ENCODE peak calls at places on chromosomes 13 and 19, in eight cellular contexts. One of them, this sample, is unnamed.

GRCh38 chr19:47573076-47574026 is at the start of gene ZNF541:
- DNase-seq in NCI-H187 treated with DMSO at 0.1 percent for 48 hours: no peak
- DNase-seq in T-cell: peak; percentile 80
- DNase-seq in GM10248: peak; percentile 45
- DNase-seq in ascending aorta: peak; percentile 82
- DNase-seq in activated naive CD8-positive, alpha-beta T cell treated with anti-CD3 and anti-CD28 coated beads, Interleukin-2, amount 50 U/mL, for 24 hours: peak; percentile 70
- DNase-seq in brain pericyte: no peak
- DNase-seq in NB4: no peak
- DNase-seq in this sample: no peak

GRCh38 chr13:31394491-31394890 is 194.7 kb downstream of the B3GLCT start:
- DNase-seq in NCI-H187 treated with DMSO at 0.1 percent for 48 hours: no peak
- DNase-seq in T-cell: no peak
- DNase-seq in GM10248: no peak
- DNase-seq in ascending aorta: no peak
- DNase-seq in activated naive CD8-positive, alpha-beta T cell treated with anti-CD3 and anti-CD28 coated beads, Interleukin-2, amount 50 U/mL, for 24 hours: no peak
- DNase-seq in brain pericyte: no peak
- DNase-seq in NB4: no peak
- DNase-seq in this sample: no peak

GRCh38 chr13:40445557-40445990 is 220.9 kb downstream of the FOXO1 start:
- DNase-seq in NCI-H187 treated with DMSO at 0.1 percent for 48 hours: no peak
- DNase-seq in T-cell: no peak
- DNase-seq in GM10248: peak; percentile 91
- DNase-seq in ascending aorta: no peak
- DNase-seq in activated naive CD8-positive, alpha-beta T cell treated with anti-CD3 and anti-CD28 coated beads, Interleukin-2, amount 50 U/mL, for 24 hours: peak; percentile 43
- DNase-seq in brain pericyte: no peak
- DNase-seq in NB4: peak; percentile 85
- DNase-seq in this sample: peak; percentile 96

GRCh38 chr13:43935878-43936277 is 56.2 kb downstream of the LACC1 start:
- DNase-seq in NCI-H187 treated with DMSO at 0.1 percent for 48 hours: no peak
- DNase-seq in T-cell: no peak
- DNase-seq in GM10248: no peak
- DNase-seq in ascending aorta: no peak
- DNase-seq in activated naive CD8-positive, alpha-beta T cell treated with anti-CD3 and anti-CD28 coated beads, Interleukin-2, amount 50 U/mL, for 24 hours: no peak
- DNase-seq in brain pericyte: no peak
- DNase-seq in NB4: no peak
- DNase-seq in this sample: no peak

GRCh38 chr19:16249826-16250434 is 52.2 kb downstream of the AP1M1 start:
- DNase-seq in NCI-H187 treated with DMSO at 0.1 percent for 48 hours: no peak
- DNase-seq in T-cell: no peak
- DNase-seq in GM10248: no peak
- DNase-seq in ascending aorta: no peak
- DNase-seq in activated naive CD8-positive, alpha-beta T cell treated with anti-CD3 and anti-CD28 coated beads, Interleukin-2, amount 50 U/mL, for 24 hours: no peak
- DNase-seq in brain pericyte: no peak
- DNase-seq in NB4: no peak
- DNase-seq in this sample: no peak

GRCh38 chr19:50333737-50334617 is 4.8 kb upstream of the KCNC3 start:
- DNase-seq in NCI-H187 treated with DMSO at 0.1 percent for 48 hours: no peak
- DNase-seq in T-cell: peak; percentile 46
- DNase-seq in GM10248: peak; percentile 91
- DNase-seq in ascending aorta: peak; percentile 80
- DNase-seq in activated naive CD8-positive, alpha-beta T cell treated with anti-CD3 and anti-CD28 coated beads, Interleukin-2, amount 50 U/mL, for 24 hours: peak; percentile 87
- DNase-seq in brain pericyte: no peak
- DNase-seq in NB4: no peak
- DNase-seq in this sample: no peak

GRCh38 chr19:42030605-42031004 is 36.6 kb upstream of the ATP1A3 start:
- DNase-seq in NCI-H187 treated with DMSO at 0.1 percent for 48 hours: no peak
- DNase-seq in T-cell: no peak
- DNase-seq in GM10248: no peak
- DNase-seq in ascending aorta: no peak
- DNase-seq in activated naive CD8-positive, alpha-beta T cell treated with anti-CD3 and anti-CD28 coated beads, Interleukin-2, amount 50 U/mL, for 24 hours: no peak
- DNase-seq in brain pericyte: no peak
- DNase-seq in NB4: no peak
- DNase-seq in this sample: no peak

GRCh38 chr19:35224681-35225604 is 3.6 kb downstream of the FAM187B start:
- DNase-seq in NCI-H187 treated with DMSO at 0.1 percent for 48 hours: no peak
- DNase-seq in T-cell: no peak
- DNase-seq in GM10248: peak; percentile 16
- DNase-seq in ascending aorta: no peak
- DNase-seq in activated naive CD8-positive, alpha-beta T cell treated with anti-CD3 and anti-CD28 coated beads, Interleukin-2, amount 50 U/mL, for 24 hours: no peak
- DNase-seq in brain pericyte: no peak
- DNase-seq in NB4: no peak
- DNase-seq in this sample: no peak

GRCh38 chr19:47247308-47247990 is 8.9 kb upstream of the CCDC9 start:
- DNase-seq in NCI-H187 treated with DMSO at 0.1 percent for 48 hours: no peak
- DNase-seq in T-cell: peak; percentile 50
- DNase-seq in GM10248: peak; percentile 66
- DNase-seq in ascending aorta: peak; percentile 90
- DNase-seq in activated naive CD8-positive, alpha-beta T cell treated with anti-CD3 and anti-CD28 coated beads, Interleukin-2, amount 50 U/mL, for 24 hours: peak; percentile 85
- DNase-seq in brain pericyte: no peak
- DNase-seq in NB4: peak; percentile 96
- DNase-seq in this sample: no peak

GRCh38 chr13:20703785-20704458 is 423 bp downstream of the IL17D start:
- DNase-seq in NCI-H187 treated with DMSO at 0.1 percent for 48 hours: no peak
- DNase-seq in T-cell: peak; percentile 69
- DNase-seq in GM10248: peak; percentile 90
- DNase-seq in ascending aorta: peak; percentile 84
- DNase-seq in activated naive CD8-positive, alpha-beta T cell treated with anti-CD3 and anti-CD28 coated beads, Interleukin-2, amount 50 U/mL, for 24 hours: peak; percentile 76
- DNase-seq in brain pericyte: no peak
- DNase-seq in NB4: peak; percentile 87
- DNase-seq in this sample: no peak

GRCh38 chr13:112729408-112729807 is 39.6 kb downstream of the ATP11A start:
- DNase-seq in NCI-H187 treated with DMSO at 0.1 percent for 48 hours: no peak
- DNase-seq in T-cell: no peak
- DNase-seq in GM10248: no peak
- DNase-seq in ascending aorta: no peak
- DNase-seq in activated naive CD8-positive, alpha-beta T cell treated with anti-CD3 and anti-CD28 coated beads, Interleukin-2, amount 50 U/mL, for 24 hours: no peak
- DNase-seq in brain pericyte: no peak
- DNase-seq in NB4: no peak
- DNase-seq in this sample: no peak

GRCh38 chr13:24742986-24743385 is 21.0 kb upstream of the RNF17 start:
- DNase-seq in NCI-H187 treated with DMSO at 0.1 percent for 48 hours: no peak
- DNase-seq in T-cell: no peak
- DNase-seq in GM10248: no peak
- DNase-seq in ascending aorta: no peak
- DNase-seq in activated naive CD8-positive, alpha-beta T cell treated with anti-CD3 and anti-CD28 coated beads, Interleukin-2, amount 50 U/mL, for 24 hours: no peak
- DNase-seq in brain pericyte: no peak
- DNase-seq in NB4: no peak
- DNase-seq in this sample: no peak

GRCh38 chr13:31797154-31797775 is 57.9 kb downstream of the RXFP2 start:
- DNase-seq in NCI-H187 treated with DMSO at 0.1 percent for 48 hours: no peak
- DNase-seq in T-cell: no peak
- DNase-seq in GM10248: no peak
- DNase-seq in ascending aorta: no peak
- DNase-seq in activated naive CD8-positive, alpha-beta T cell treated with anti-CD3 and anti-CD28 coated beads, Interleukin-2, amount 50 U/mL, for 24 hours: no peak
- DNase-seq in brain pericyte: no peak
- DNase-seq in NB4: peak; percentile 16
- DNase-seq in this sample: no peak

GRCh38 chr19:13788991-13789390 is 6.3 kb upstream of the ZSWIM4 start:
- DNase-seq in NCI-H187 treated with DMSO at 0.1 percent for 48 hours: no peak
- DNase-seq in T-cell: no peak
- DNase-seq in GM10248: no peak
- DNase-seq in ascending aorta: peak; percentile 84
- DNase-seq in activated naive CD8-positive, alpha-beta T cell treated with anti-CD3 and anti-CD28 coated beads, Interleukin-2, amount 50 U/mL, for 24 hours: no peak
- DNase-seq in brain pericyte: no peak
- DNase-seq in NB4: peak; percentile 84
- DNase-seq in this sample: no peak

GRCh38 chr19:45170146-45171106 is 7.6 kb downstream of the TRAPPC6A start:
- DNase-seq in NCI-H187 treated with DMSO at 0.1 percent for 48 hours: no peak
- DNase-seq in T-cell: no peak
- DNase-seq in GM10248: no peak
- DNase-seq in ascending aorta: no peak
- DNase-seq in activated naive CD8-positive, alpha-beta T cell treated with anti-CD3 and anti-CD28 coated beads, Interleukin-2, amount 50 U/mL, for 24 hours: no peak
- DNase-seq in brain pericyte: no peak
- DNase-seq in NB4: no peak
- DNase-seq in this sample: no peak

GRCh38 chr19:29837448-29837961 is 25.7 kb downstream of the CCNE1 start:
- DNase-seq in NCI-H187 treated with DMSO at 0.1 percent for 48 hours: no peak
- DNase-seq in T-cell: no peak
- DNase-seq in GM10248: peak; percentile 81
- DNase-seq in ascending aorta: no peak
- DNase-seq in activated naive CD8-positive, alpha-beta T cell treated with anti-CD3 and anti-CD28 coated beads, Interleukin-2, amount 50 U/mL, for 24 hours: peak; percentile 46
- DNase-seq in brain pericyte: no peak
- DNase-seq in NB4: no peak
- DNase-seq in this sample: no peak

GRCh38 chr13:113398963-113399754 is 35.2 kb upstream of the GRTP1 start:
- DNase-seq in NCI-H187 treated with DMSO at 0.1 percent for 48 hours: no peak
- DNase-seq in T-cell: no peak
- DNase-seq in GM10248: no peak
- DNase-seq in ascending aorta: peak; percentile 67
- DNase-seq in activated naive CD8-positive, alpha-beta T cell treated with anti-CD3 and anti-CD28 coated beads, Interleukin-2, amount 50 U/mL, for 24 hours: no peak
- DNase-seq in brain pericyte: peak; percentile 41
- DNase-seq in NB4: no peak
- DNase-seq in this sample: no peak

GRCh38 chr13:29933401-29933800 is 83.0 kb upstream of the UBL3 start:
- DNase-seq in NCI-H187 treated with DMSO at 0.1 percent for 48 hours: no peak
- DNase-seq in T-cell: no peak
- DNase-seq in GM10248: no peak
- DNase-seq in ascending aorta: no peak
- DNase-seq in activated naive CD8-positive, alpha-beta T cell treated with anti-CD3 and anti-CD28 coated beads, Interleukin-2, amount 50 U/mL, for 24 hours: no peak
- DNase-seq in brain pericyte: no peak
- DNase-seq in NB4: no peak
- DNase-seq in this sample: no peak

GRCh38 chr13:29513002-29513980 is 82.2 kb downstream of the SLC7A1 start:
- DNase-seq in NCI-H187 treated with DMSO at 0.1 percent for 48 hours: no peak
- DNase-seq in T-cell: no peak
- DNase-seq in GM10248: no peak
- DNase-seq in ascending aorta: no peak
- DNase-seq in activated naive CD8-positive, alpha-beta T cell treated with anti-CD3 and anti-CD28 coated beads, Interleukin-2, amount 50 U/mL, for 24 hours: no peak
- DNase-seq in brain pericyte: no peak
- DNase-seq in NB4: peak; percentile 66
- DNase-seq in this sample: no peak

GRCh38 chr19:7924241-7924640 is 1.7 kb downstream of the CTXN1 start:
- DNase-seq in NCI-H187 treated with DMSO at 0.1 percent for 48 hours: no peak
- DNase-seq in T-cell: no peak
- DNase-seq in GM10248: no peak
- DNase-seq in ascending aorta: no peak
- DNase-seq in activated naive CD8-positive, alpha-beta T cell treated with anti-CD3 and anti-CD28 coated beads, Interleukin-2, amount 50 U/mL, for 24 hours: no peak
- DNase-seq in brain pericyte: no peak
- DNase-seq in NB4: peak; percentile 47
- DNase-seq in this sample: no peak

GRCh38 chr19:43504426-43505185 is at the start of gene PHLDB3:
- DNase-seq in NCI-H187 treated with DMSO at 0.1 percent for 48 hours: no peak
- DNase-seq in T-cell: peak; percentile 22
- DNase-seq in GM10248: no peak
- DNase-seq in ascending aorta: peak; percentile 69
- DNase-seq in activated naive CD8-positive, alpha-beta T cell treated with anti-CD3 and anti-CD28 coated beads, Interleukin-2, amount 50 U/mL, for 24 hours: peak; percentile 55
- DNase-seq in brain pericyte: no peak
- DNase-seq in NB4: no peak
- DNase-seq in this sample: no peak

GRCh38 chr13:26017196-26017921 is 34.5 kb downstream of the SHISA2 start:
- DNase-seq in NCI-H187 treated with DMSO at 0.1 percent for 48 hours: no peak
- DNase-seq in T-cell: no peak
- DNase-seq in GM10248: peak; percentile 4
- DNase-seq in ascending aorta: no peak
- DNase-seq in activated naive CD8-positive, alpha-beta T cell treated with anti-CD3 and anti-CD28 coated beads, Interleukin-2, amount 50 U/mL, for 24 hours: no peak
- DNase-seq in brain pericyte: no peak
- DNase-seq in NB4: no peak
- DNase-seq in this sample: no peak